ENCODE peak calls at places on chromosomes 13 and 19, in eight cellular contexts. T is breast epithelium, S is mesenchymal stem cell, A is body of pancreas, R is aorta, D is SK-N-SH, J is skeletal muscle cell, V is cardiac muscle cell. Y is an unnamed sample.

GRCh38 chr19:20565321-20566018 is at the start of gene ZNF737:
- DNase-seq in V (peak; percentile 97), A (peak; percentile 99), J (peak; percentile 84), R (peak; percentile 97), T (peak; percentile 96), S (peak; percentile 94), D (peak; percentile 88), Y (peak; percentile 91)

GRCh38 chr13:83773961-83774360 is 108.3 kb downstream of the SLITRK1 start:
- DNase-seq in J (no peak), V (peak; percentile 29), T (no peak), R (no peak), D (no peak), S (no peak), A (no peak), Y (no peak)

GRCh38 chr13:45575830-45576180 is 39.7 kb downstream of the ERICH6B start:
- DNase-seq in J (no peak), S (no peak), T (no peak), V (no peak), A (no peak), D (peak; percentile 54), R (no peak), Y (no peak)

GRCh38 chr19:27709496-27709895 is 1503.5 kb downstream of the UQCRFS1 start:
- DNase-seq in J (no peak), S (no peak), V (no peak), R (no peak), A (no peak), T (no peak), D (no peak), Y (no peak)

GRCh38 chr13:100128373-100128772 is 39.5 kb downstream of the PCCA start:
- DNase-seq in D (no peak), T (no peak), J (peak; percentile 25), S (peak; percentile 83), A (no peak), R (no peak), V (no peak), Y (peak; percentile 60)

GRCh38 chr19:9848060-9848459 is 12.9 kb downstream of the PIN1 start:
- DNase-seq in R (no peak), V (no peak), T (no peak), D (peak; percentile 81), S (no peak), A (no peak), J (no peak), Y (no peak)

GRCh38 chr19:31254611-31255010 is 94.6 kb downstream of the TSHZ3 start:
- DNase-seq in J (no peak), R (no peak), S (no peak), T (no peak), A (no peak), D (no peak), V (no peak), Y (no peak)

GRCh38 chr19:8245869-8246835 is 37.0 kb downstream of the CERS4 start:
- DNase-seq in D (no peak), T (no peak), R (no peak), S (no peak), A (no peak), V (no peak), J (no peak), Y (no peak)

GRCh38 chr19:20247016-20247683 is 80.1 kb downstream of the ZNF486 start:
- DNase-seq in D (peak; percentile 62), J (no peak), A (peak; percentile 68), T (no peak), S (peak; percentile 6), R (no peak), V (peak; percentile 38), Y (no peak)

GRCh38 chr13:113788413-113789135 is 29.5 kb downstream of the TMEM255B start:
- DNase-seq in D (no peak), R (no peak), T (no peak), J (no peak), S (no peak), V (no peak), A (no peak), Y (no peak)

GRCh38 chr13:107117327-107118012 is 549.5 kb upstream of the ARGLU1 start:
- DNase-seq in D (no peak), J (no peak), S (peak; percentile 35), V (no peak), A (no peak), R (no peak), T (no peak), Y (no peak)

GRCh38 chr19:18058208-18059009 is 28.3 kb downstream of the IL12RB1 start:
- DNase-seq in V (peak; percentile 86), D (peak; percentile 94), A (peak; percentile 77), J (no peak), T (peak; percentile 63), R (peak; percentile 85), S (peak; percentile 83), Y (no peak)

GRCh38 chr13:50884270-50884669 is 25.3 kb upstream of the RNASEH2B start:
- DNase-seq in D (no peak), T (no peak), V (no peak), S (no peak), J (no peak), A (no peak), R (no peak), Y (no peak)

GRCh38 chr13:96844195-96844594 is 150.1 kb downstream of the OXGR1 start:
- DNase-seq in J (no peak), S (no peak), A (no peak), T (no peak), V (no peak), R (no peak), D (no peak), Y (no peak)

GRCh38 chr19:46878613-46879375 is 18.0 kb downstream of the ARHGAP35 start:
- DNase-seq in J (peak; percentile 62), R (no peak), A (no peak), S (peak; percentile 87), T (no peak), D (no peak), V (peak; percentile 75), Y (peak; percentile 66)

GRCh38 chr19:43524922-43525835 is 1.8 kb downstream of the ETHE1 start:
- DNase-seq in T (peak; percentile 78), A (peak; percentile 72), V (peak; percentile 63), R (peak; percentile 72), S (peak; percentile 50), D (no peak), J (no peak), Y (no peak)

GRCh38 chr13:49098198-49098597 is 121.9 kb upstream of the MLNR start:
- DNase-seq in S (peak; percentile 95), J (peak; percentile 95), R (no peak), T (peak; percentile 45), V (peak; percentile 94), D (peak; percentile 4), A (peak; percentile 64), Y (peak; percentile 83)

GRCh38 chr19:35830986-35831385 is 18.3 kb upstream of the PRODH2 start:
- DNase-seq in A (no peak), S (no peak), J (no peak), T (no peak), R (no peak), D (no peak), V (no peak), Y (no peak)

GRCh38 chr13:28819748-28820098 is 416 bp upstream of the MTUS2 start:
- DNase-seq in V (peak; percentile 54), J (no peak), D (peak; percentile 85), A (peak; percentile 60), S (peak; percentile 49), R (peak; percentile 74), T (no peak), Y (no peak)

GRCh38 chr19:47598407-47599349 is 10.3 kb upstream of the BICRA start:
- DNase-seq in D (no peak), T (peak; percentile 69), R (peak; percentile 69), A (peak; percentile 59), S (peak; percentile 97), V (peak; percentile 97), J (peak; percentile 91), Y (peak; percentile 89)

GRCh38 chr19:1389033-1389940 is 5.6 kb downstream of the NDUFS7 start:
- DNase-seq in J (no peak), R (no peak), T (no peak), D (no peak), S (no peak), A (no peak), V (no peak), Y (no peak)

GRCh38 chr19:4319067-4319718 is 14.8 kb downstream of the FSD1 start:
- DNase-seq in S (no peak), T (no peak), V (no peak), A (no peak), J (no peak), D (peak; percentile 2), R (no peak), Y (no peak)

GRCh38 chr13:99655351-99656091 is 154.2 kb downstream of the TM9SF2 start:
- DNase-seq in R (no peak), V (no peak), J (no peak), S (peak; percentile 9), A (peak; percentile 6), D (no peak), T (no peak), Y (no peak)

GRCh38 chr13:58712191-58712590 is 1080.6 kb downstream of the PCDH17 start:
- DNase-seq in V (no peak), S (no peak), T (no peak), A (no peak), J (no peak), D (no peak), R (no peak), Y (no peak)
- H3K4me3 ChIP-seq in V (no peak overlapping the region), S (no peak overlapping the region), T (no peak overlapping the region), A (no peak overlapping the region), J (no peak overlapping the region), D (no peak overlapping the region), R (no peak overlapping the region), Y (no peak overlapping the region)

GRCh38 chr13:31227063-31227462 is 27.3 kb downstream of the B3GLCT start:
- DNase-seq in D (no peak), V (no peak), S (no peak), J (no peak), A (no peak), R (no peak), T (no peak), Y (no peak)
- H3K4me3 ChIP-seq in D (no peak overlapping the region), V (no peak overlapping the region), S (no peak overlapping the region), J (no peak overlapping the region), A (no peak overlapping the region), R (no peak overlapping the region), T (no peak overlapping the region), Y (no peak overlapping the region)

GRCh38 chr13:98253526-98253925 is 76.5 kb upstream of the RNF113B start:
- DNase-seq in D (no peak), S (peak; percentile 58), J (no peak), A (no peak), T (no peak), V (no peak), R (no peak), Y (no peak)

GRCh38 chr13:98258226-98258625 is 81.2 kb upstream of the RNF113B start:
- DNase-seq in T (no peak), R (no peak), J (no peak), V (no peak), A (peak; percentile 35), D (no peak), S (no peak), Y (no peak)

GRCh38 chr13:98254541-98254940 is 77.5 kb upstream of the RNF113B start:
- DNase-seq in R (no peak), S (peak; percentile 71), J (no peak), D (peak; percentile 63), V (no peak), T (no peak), A (no peak), Y (no peak)

GRCh38 chr13:98251708-98252107 is 74.6 kb upstream of the RNF113B start:
- DNase-seq in D (no peak), R (no peak), J (no peak), T (no peak), V (no peak), S (no peak), A (no peak), Y (no peak)

GRCh38 chr13:98252931-98253470 is 75.9 kb upstream of the RNF113B start:
- DNase-seq in D (no peak), A (no peak), J (peak; percentile 57), V (peak; percentile 58), S (peak; percentile 87), T (no peak), R (no peak), Y (no peak)
- H3K4me3 ChIP-seq in D (no peak overlapping the region), A (no peak overlapping the region), J (no peak overlapping the region), V (no peak overlapping the region), S (no peak overlapping the region), T (no peak overlapping the region), R (peak overlapping the region; percentile 34), Y (no peak overlapping the region)

GRCh38 chr13:42574435-42575311 is 721 bp downstream of the TNFSF11 start:
- DNase-seq in D (peak; percentile 25), R (no peak), A (no peak), S (peak; percentile 14), J (no peak), T (no peak), V (peak; percentile 3), Y (no peak)
- H3K4me3 ChIP-seq in D (peak overlapping the region; percentile 16), R (no peak overlapping the region), A (no peak overlapping the region), S (peak overlapping the region; percentile 56), J (peak overlapping the region; percentile 36), T (peak overlapping the region; percentile 63), V (peak overlapping the region; percentile 18), Y (peak overlapping the region; percentile 7)

Y was measured in AG04450.